ENCODE peak calls at places on chromosome 18, in four cellular contexts. G is mucosa of descending colon, C is AG09309, S is cardiac muscle cell. M is an unnamed sample.

GRCh38 chr18:23357992-23358594 is 95.0 kb upstream of the RIOK3 start:
- DNase-seq in G (no peak), C (no peak), S (peak), M (no peak)

GRCh38 chr18:70181015-70181414 is 24.5 kb downstream of the RTTN start:
- DNase-seq in G (no peak), C (no peak), S (peak), M (no peak)

GRCh38 chr18:57209697-57210096 is 62.8 kb downstream of the BOD1L2 start:
- DNase-seq in G (no peak), C (no peak), S (no peak), M (no peak)

GRCh38 chr18:41073372-41073954 is 881.6 kb upstream of the PIK3C3 start:
- DNase-seq in G (no peak), C (no peak), S (peak), M (no peak)

GRCh38 chr18:57764087-57764486 is 39.0 kb downstream of the ATP8B1 start:
- DNase-seq in G (no peak), C (no peak), S (no peak), M (no peak)

GRCh38 chr18:75799449-75800330 is 372.2 kb upstream of the SMIM21 start:
- DNase-seq in G (no peak), C (no peak), S (no peak), M (no peak)

GRCh38 chr18:31555971-31556747 is 35.5 kb upstream of the TTR start:
- DNase-seq in G (no peak), C (peak), S (peak), M (no peak)

GRCh38 chr18:34867520-34867919 is 157.4 kb downstream of the DTNA start:
- DNase-seq in G (no peak), C (no peak), S (peak), M (no peak)

GRCh38 chr18:58769321-58769720 is 95.4 kb upstream of the ZNF532 start:
- DNase-seq in G (no peak), C (no peak), S (no peak), M (no peak)

GRCh38 chr18:59308201-59309014 is 10.0 kb downstream of the CPLX4 start:
- DNase-seq in G (peak), C (no peak), S (peak), M (peak)

GRCh38 chr18:12883003-12883683 is 894 bp downstream of the PTPN2 start:
- DNase-seq in G (no peak), C (no peak), S (no peak), M (no peak)

GRCh38 chr18:63325086-63325686 is 5.6 kb upstream of the BCL2 start:
- DNase-seq in G (no peak), C (no peak), S (no peak), M (no peak)

GRCh38 chr18:69490813-69491212 is 90.1 kb downstream of the DOK6 start:
- DNase-seq in G (no peak), C (peak), S (peak), M (no peak)

GRCh38 chr18:28365406-28365805 is 188.5 kb upstream of the CDH2 start:
- DNase-seq in G (no peak), C (no peak), S (peak), M (no peak)

GRCh38 chr18:36531636-36532035 is 234.1 kb downstream of the FHOD3 start:
- DNase-seq in G (no peak), C (no peak), S (no peak), M (no peak)

GRCh38 chr18:7784171-7784570 is 217.1 kb downstream of the PTPRM start:
- DNase-seq in G (no peak), C (no peak), S (no peak), M (no peak)

GRCh38 chr18:5142859-5143258 is 54.2 kb downstream of the AKAIN1 start:
- DNase-seq in G (no peak), C (no peak), S (no peak), M (no peak)

GRCh38 chr18:52602820-52603219 is 262.8 kb downstream of the DCC start:
- DNase-seq in G (no peak), C (no peak), S (no peak), M (no peak)

GRCh38 chr18:58176915-58177717 is 133.1 kb downstream of the NEDD4L start:
- DNase-seq in G (no peak), C (peak), S (peak), M (no peak)

GRCh38 chr18:28088477-28088876 is 88.5 kb downstream of the CDH2 start:
- DNase-seq in G (no peak), C (no peak), S (no peak), M (no peak)

GRCh38 chr18:75923169-75923568 is 495.7 kb upstream of the SMIM21 start:
- DNase-seq in G (no peak), C (no peak), S (peak), M (no peak)

GRCh38 chr18:47149457-47150028 is 757 bp downstream of the HDHD2 start:
- DNase-seq in G (peak), C (no peak), S (peak), M (no peak)

GRCh38 chr18:12000072-12000659 is 18.9 kb downstream of the IMPA2 start:
- DNase-seq in G (no peak), C (no peak), S (no peak), M (no peak)

GRCh38 chr18:62399781-62400308 is 74.7 kb downstream of the TNFRSF11A start:
- DNase-seq in G (no peak), C (no peak), S (no peak), M (no peak)

GRCh38 chr18:43396266-43396665 is 119.0 kb upstream of the SYT4 start:
- DNase-seq in G (no peak), C (no peak), S (peak), M (no peak)

GRCh38 chr18:78643981-78644380 is 335.6 kb upstream of the SALL3 start:
- DNase-seq in G (no peak), C (no peak), S (no peak), M (no peak)

GRCh38 chr18:56576826-56577573 is 61.4 kb downstream of the TXNL1 start:
- DNase-seq in G (no peak), C (no peak), S (no peak), M (no peak)

GRCh38 chr18:31931886-31932240 is 11.1 kb downstream of the TRAPPC8 start:
- DNase-seq in G (no peak), C (peak), S (no peak), M (no peak)

GRCh38 chr18:55588001-55588875 is at the start of gene TCF4:
- DNase-seq in G (peak), C (no peak), S (peak), M (peak)

GRCh38 chr18:68992719-68993482 is 195.0 kb downstream of the CCDC102B start:
- DNase-seq in G (no peak), C (no peak), S (no peak), M (no peak)

GRCh38 chr18:73841661-73842060 is 306.0 kb downstream of the FBXO15 start:
- DNase-seq in G (no peak), C (no peak), S (no peak), M (no peak)
- TF ChIP-seq CTCF in G (no peak), C (peak), S (peak), M (peak)

GRCh38 chr18:29882620-29883019 is 1159.9 kb downstream of the DSC3 start:
- DNase-seq in G (no peak), C (no peak), S (no peak), M (no peak)

GRCh38 chr18:29883114-29883513 is 1159.4 kb downstream of the DSC3 start:
- DNase-seq in G (no peak), C (no peak), S (no peak), M (no peak)

GRCh38 chr18:29874519-29875098 is 1167.9 kb downstream of the DSC3 start:
- DNase-seq in G (no peak), C (no peak), S (peak), M (no peak)

DNA sequence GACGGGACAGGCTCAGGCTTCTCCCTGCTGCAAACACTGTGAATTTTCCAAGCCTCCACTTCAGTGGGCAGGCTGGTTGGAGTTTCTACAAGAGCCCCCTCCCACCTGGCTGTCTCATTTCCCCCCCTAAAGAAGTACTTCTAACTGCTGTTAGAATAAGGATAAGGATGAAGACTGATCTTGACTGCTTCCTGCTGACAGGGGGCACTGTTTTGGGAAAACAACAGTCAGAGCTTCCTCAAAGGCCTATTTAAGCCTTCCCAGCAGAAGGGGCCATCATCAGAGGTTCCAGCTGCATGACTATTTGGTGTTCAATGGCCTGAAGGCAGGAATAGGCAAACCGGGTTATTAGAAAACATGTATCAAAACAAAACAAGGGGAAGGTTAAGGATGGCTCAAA is 1162.8 kb downstream of the DSC3 start:
- DNase-seq in G (no peak), C (no peak), S (no peak), M (no peak)
- TF ChIP-seq CTCF in G (no peak), C (no peak), S (no peak), M (no peak)

DNA sequence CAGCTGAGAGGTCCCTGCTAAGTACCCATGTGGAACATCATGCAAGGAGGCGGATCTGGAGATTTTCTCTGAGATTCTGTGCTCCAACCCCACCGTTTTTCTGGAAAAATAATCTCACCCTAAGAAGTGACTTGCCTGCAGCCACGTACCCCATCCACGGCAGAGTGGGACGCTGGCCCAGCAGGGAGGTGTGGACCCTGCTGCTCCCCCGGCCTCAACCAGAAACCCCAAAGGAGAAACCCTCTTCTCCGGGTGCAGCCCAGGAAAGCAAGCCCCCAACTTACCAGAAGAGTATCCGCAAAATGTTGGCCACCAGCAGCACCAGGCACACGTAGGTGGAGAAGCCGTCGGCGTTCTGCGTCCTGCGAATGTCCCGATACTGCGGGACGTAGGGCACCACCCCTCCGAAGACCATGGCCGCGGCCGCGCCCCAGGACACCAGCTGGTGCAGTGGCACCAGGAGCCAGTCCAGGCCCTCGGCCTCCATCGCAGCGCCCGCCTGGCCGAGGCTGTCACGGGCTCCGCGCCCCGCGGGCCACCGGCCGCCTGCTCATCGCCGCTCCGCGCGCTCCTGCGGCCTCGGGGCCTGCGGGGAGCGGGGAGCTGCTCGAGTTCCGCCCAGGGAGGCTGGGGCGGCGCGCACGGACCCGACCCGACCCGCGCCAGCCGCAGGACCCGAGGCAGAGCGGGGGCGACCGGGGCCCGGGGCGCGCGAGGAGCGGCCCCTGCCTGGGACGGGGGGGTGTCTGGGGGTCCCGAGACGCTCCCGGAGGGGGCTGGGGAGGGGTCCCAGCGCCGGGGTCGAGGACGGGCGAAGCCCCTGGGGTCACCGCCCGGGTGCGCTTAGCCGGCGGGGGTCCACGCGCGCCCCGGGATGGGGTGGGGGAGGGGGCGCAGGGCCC is 762 bp downstream of the SLC66A2 start:
- DNase-seq in G (peak), C (no peak), S (peak), M (no peak)
- TF ChIP-seq CTCF in G (no peak), C (no peak), S (no peak), M (no peak)

GRCh38 chr18:3297025-3297984 is 35.4 kb downstream of the MYL12B start:
- DNase-seq in G (peak), C (peak), S (peak), M (peak)
- TF ChIP-seq CTCF in G (peak), C (peak), S (peak), M (peak)

GRCh38 chr18:54206447-54206846 is 18.0 kb downstream of the MBD2 start:
- DNase-seq in G (no peak), C (no peak), S (peak), M (no peak)

GRCh38 chr18:54204883-54205282 is 19.6 kb downstream of the MBD2 start:
- DNase-seq in G (no peak), C (no peak), S (no peak), M (no peak)

GRCh38 chr18:54205951-54206350 is 18.5 kb downstream of the MBD2 start:
- DNase-seq in G (no peak), C (no peak), S (peak), M (no peak)

GRCh38 chr18:54202851-54203250 is 21.6 kb downstream of the MBD2 start:
- DNase-seq in G (no peak), C (no peak), S (no peak), M (no peak)

DNA sequence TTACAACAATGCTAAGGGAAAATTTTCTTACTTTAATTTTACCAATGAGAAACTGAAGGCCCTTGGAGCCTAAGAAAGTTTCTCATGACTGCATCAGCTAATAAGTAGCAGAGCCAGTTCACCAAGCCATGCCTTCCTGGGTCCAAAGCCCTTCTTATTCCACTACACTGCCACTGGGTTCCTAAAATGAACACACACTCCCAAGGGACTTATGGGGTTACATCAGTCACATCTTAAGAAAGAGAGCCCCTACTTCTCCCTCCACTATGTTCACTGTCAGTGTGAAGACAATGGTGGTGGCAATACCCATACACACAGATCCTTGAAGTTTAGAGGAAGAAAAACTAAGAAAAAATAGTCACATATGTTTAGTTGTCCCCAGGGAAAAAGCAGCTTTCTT is 20.6 kb downstream of the MBD2 start:
- DNase-seq in G (no peak), C (no peak), S (no peak), M (no peak)
- TF ChIP-seq CTCF in G (no peak), C (no peak), S (no peak), M (no peak)

GRCh38 chr18:24658302-24658701 is 197.9 kb downstream of the HRH4 start:
- DNase-seq in G (no peak), C (no peak), S (no peak), M (no peak)

GRCh38 chr18:24656571-24656971 is 196.1 kb downstream of the HRH4 start:
- DNase-seq in G (no peak), C (no peak), S (peak), M (no peak)

GRCh38 chr18:24656044-24656443 is 195.6 kb downstream of the HRH4 start:
- DNase-seq in G (no peak), C (no peak), S (no peak), M (no peak)

GRCh38 chr18:24659837-24660720 is 199.6 kb downstream of the HRH4 start:
- DNase-seq in G (peak), C (no peak), S (peak), M (no peak)

GRCh38 chr18:24657461-24657860 is 197.0 kb downstream of the HRH4 start:
- DNase-seq in G (no peak), C (no peak), S (no peak), M (no peak)
- TF ChIP-seq CTCF in G (no peak), C (no peak), S (no peak), M (no peak)

M was measured in mesothelial cell of epicardium.